ENCODE peak calls at places on chromosomes 1 and 21, in seven cellular contexts. O is keratinocyte, F is neuronal stem cell, M is K562, I is fibroblast of lung, E is HCT116, Q is SK-N-SH. W is an unnamed sample. For H3K4me1, the result is how much of the 10 kb centered on the place peaks cover.

GRCh38 chr1:20588634-20589225 is at the start of gene CDA:
- DNase-seq in O (peak), F (no peak), M (peak), I (no peak), E (peak), Q (no peak), W (no peak)

GRCh38 chr1:206814716-206815341 is 42.5 kb upstream of the IL10 start:
- DNase-seq in O (no peak), F (no peak), M (no peak), I (peak), E (no peak), Q (peak), W (no peak)

GRCh38 chr21:34935452-34935851 is 113.7 kb downstream of the RUNX1 start:
- DNase-seq in O (no peak), F (no peak), M (no peak), I (no peak), E (no peak), Q (no peak), W (no peak)

GRCh38 chr1:174206148-174206826 is 47.0 kb downstream of the RABGAP1L start:
- DNase-seq in O (no peak), F (no peak), M (no peak), I (no peak), E (no peak), Q (no peak), W (no peak)

GRCh38 chr1:99365545-99365944 is 101.3 kb downstream of the PLPPR4 start:
- DNase-seq in O (no peak), F (no peak), M (no peak), I (no peak), E (no peak), Q (peak), W (no peak)

GRCh38 chr1:48309564-48310082 is 87.1 kb downstream of the SLC5A9 start:
- DNase-seq in O (no peak), F (no peak), M (no peak), I (no peak), E (no peak), Q (no peak), W (no peak)

GRCh38 chr1:7857000-7857399 is 4.1 kb upstream of the UTS2 start:
- DNase-seq in O (no peak), F (no peak), M (no peak), I (no peak), E (no peak), Q (no peak), W (no peak)

GRCh38 chr1:5740865-5741860 is 251.1 kb downstream of the NPHP4 start:
- DNase-seq in O (no peak), F (no peak), M (no peak), I (no peak), E (no peak), Q (no peak), W (no peak)

GRCh38 chr1:40257313-40257687 is 736 bp upstream of the ZMPSTE24 start:
- DNase-seq in O (no peak), F (no peak), M (no peak), I (no peak), E (peak), Q (no peak), W (no peak)

GRCh38 chr1:59418361-59418760 is 121.5 kb downstream of the FGGY start:
- DNase-seq in O (no peak), F (no peak), M (no peak), I (no peak), E (no peak), Q (no peak), W (no peak)

GRCh38 chr1:182935716-182936115 is 17.2 kb downstream of the SHCBP1L start:
- DNase-seq in O (no peak), F (no peak), M (no peak), I (no peak), E (no peak), Q (no peak), W (no peak)

GRCh38 chr1:23910144-23910543 is 3.0 kb downstream of the CNR2 start:
- DNase-seq in O (no peak), F (no peak), M (no peak), I (no peak), E (no peak), Q (no peak), W (peak)

GRCh38 chr1:35120458-35121133 is 41.4 kb downstream of the ZMYM1 start:
- DNase-seq in O (no peak), F (no peak), M (no peak), I (peak), E (no peak), Q (peak), W (no peak)

GRCh38 chr1:200184196-200184595 is 156.7 kb downstream of the NR5A2 start:
- DNase-seq in O (peak), F (no peak), M (no peak), I (peak), E (peak), Q (no peak), W (no peak)

GRCh38 chr1:109186704-109187071 is 27.0 kb upstream of the SARS1 start:
- DNase-seq in O (no peak), F (no peak), M (no peak), I (peak), E (no peak), Q (no peak), W (no peak)

GRCh38 chr1:235642021-235642942 is 7.3 kb downstream of the GNG4 start:
- DNase-seq in O (no peak), F (no peak), M (peak), I (peak), E (peak), Q (peak), W (no peak)

GRCh38 chr1:71240656-71241055 is 159.8 kb upstream of the ZRANB2 start:
- DNase-seq in O (no peak), F (no peak), M (no peak), I (no peak), E (no peak), Q (no peak), W (no peak)

GRCh38 chr1:57908471-57908870 is 484.6 kb upstream of the DAB1 start:
- DNase-seq in O (no peak), F (peak), M (no peak), I (no peak), E (no peak), Q (peak), W (no peak)

GRCh38 chr21:39000496-39000895 is 182.8 kb downstream of the PSMG1 start:
- DNase-seq in O (no peak), F (no peak), M (no peak), I (no peak), E (no peak), Q (no peak), W (no peak)

GRCh38 chr1:92399076-92399475 is 87.6 kb downstream of the GFI1 start:
- DNase-seq in O (no peak), F (no peak), M (no peak), I (no peak), E (no peak), Q (no peak), W (peak)

GRCh38 chr1:88216441-88216840 is 467.6 kb upstream of the PKN2 start:
- DNase-seq in O (no peak), F (no peak), M (no peak), I (no peak), E (no peak), Q (no peak), W (no peak)

DNA sequence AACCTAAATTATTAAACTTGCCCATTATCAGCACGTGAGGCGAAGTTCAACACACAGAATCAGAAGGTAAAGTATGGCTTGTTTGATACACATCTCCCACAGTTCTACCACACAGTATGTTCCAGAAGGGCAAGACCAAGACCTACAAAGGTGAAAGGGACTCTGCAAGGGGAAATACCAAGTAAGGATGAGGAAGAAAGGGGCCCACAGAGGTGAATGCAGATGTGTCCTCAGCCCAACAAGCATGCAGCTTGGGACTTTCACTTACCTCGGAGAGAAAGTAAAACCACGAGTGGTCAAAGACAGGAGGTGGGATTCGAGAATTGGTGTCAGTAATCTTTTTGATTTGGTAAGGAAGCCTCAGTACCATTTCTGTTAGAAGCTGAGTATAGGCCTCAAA is 85.8 kb downstream of the UBR4 start:
- DNase-seq in O (no peak), F (no peak), M (no peak), I (no peak), E (no peak), Q (no peak), W (no peak)
- H3K4me1 ChIP-seq in O (under half), F (under half), M (under half), I (under half), E (under half), Q (under half), W (under half)

GRCh38 chr1:113207019-113207418 is 134.0 kb downstream of the LRIG2 start:
- DNase-seq in O (no peak), F (no peak), M (no peak), I (no peak), E (no peak), Q (no peak), W (no peak)
- H3K9ac ChIP-seq in O (no peak), F (no peak), M (no peak), I (no peak), E (no peak), Q (no peak), W (no peak)

GRCh38 chr1:43365678-43366077 is 2.1 kb downstream of the ELOVL1 start:
- DNase-seq in O (no peak), F (no peak), M (no peak), I (no peak), E (no peak), Q (no peak), W (no peak)

GRCh38 chr1:43366601-43367025 is 1.2 kb downstream of the ELOVL1 start:
- DNase-seq in O (no peak), F (no peak), M (peak), I (no peak), E (no peak), Q (no peak), W (no peak)

GRCh38 chr1:43363283-43363934 is 4.4 kb downstream of the ELOVL1 start:
- DNase-seq in O (no peak), F (no peak), M (no peak), I (no peak), E (no peak), Q (no peak), W (peak)

GRCh38 chr1:43366179-43366578 is 1.6 kb downstream of the ELOVL1 start:
- DNase-seq in O (no peak), F (no peak), M (peak), I (no peak), E (no peak), Q (no peak), W (peak)

GRCh38 chr1:43363935-43364525 is 3.8 kb downstream of the ELOVL1 start:
- DNase-seq in O (no peak), F (no peak), M (no peak), I (no peak), E (no peak), Q (no peak), W (peak)
- H3K27ac ChIP-seq in O (no peak), F (no peak), M (peak), I (no peak), E (peak), Q (no peak), W (no peak)

DNA sequence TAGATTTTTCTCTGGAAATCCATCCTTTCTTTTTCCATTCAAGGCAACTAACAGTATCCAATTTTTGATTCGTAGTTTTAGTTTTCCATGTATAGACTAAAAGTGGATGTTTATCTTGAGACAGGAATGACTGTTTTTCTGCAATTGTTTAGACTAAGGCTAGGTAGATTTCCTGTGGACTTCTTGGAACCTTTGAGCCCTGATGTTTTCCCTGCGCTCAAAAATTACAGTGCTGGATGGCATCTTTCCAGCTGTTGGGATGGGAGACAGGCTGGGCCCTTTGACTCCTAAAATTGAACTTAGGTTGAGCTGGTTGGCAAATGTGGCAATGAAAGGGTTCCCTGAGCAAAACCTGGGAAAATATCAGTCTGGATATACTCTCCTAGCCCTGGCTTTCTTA is 180.4 kb downstream of the DHRS3 start:
- DNase-seq in O (no peak), F (no peak), M (no peak), I (no peak), E (no peak), Q (no peak), W (no peak)
- H3K4me1 ChIP-seq in O (half or more), F (under half), M (half or more), I (under half), E (under half), Q (under half), W (under half)

GRCh38 chr1:53949651-53950050 is 3.5 kb downstream of the LRRC42 start:
- DNase-seq in O (no peak), F (no peak), M (no peak), I (no peak), E (no peak), Q (no peak), W (no peak)

GRCh38 chr1:53947172-53947835 is 1.2 kb downstream of the LRRC42 start:
- DNase-seq in O (no peak), F (no peak), M (no peak), I (no peak), E (no peak), Q (no peak), W (no peak)

GRCh38 chr1:53948291-53948690 is 2.1 kb downstream of the LRRC42 start:
- DNase-seq in O (no peak), F (no peak), M (no peak), I (no peak), E (no peak), Q (no peak), W (no peak)

GRCh38 chr1:53951697-53952096 is 5.5 kb downstream of the LRRC42 start:
- DNase-seq in O (no peak), F (no peak), M (no peak), I (no peak), E (no peak), Q (peak), W (no peak)

DNA sequence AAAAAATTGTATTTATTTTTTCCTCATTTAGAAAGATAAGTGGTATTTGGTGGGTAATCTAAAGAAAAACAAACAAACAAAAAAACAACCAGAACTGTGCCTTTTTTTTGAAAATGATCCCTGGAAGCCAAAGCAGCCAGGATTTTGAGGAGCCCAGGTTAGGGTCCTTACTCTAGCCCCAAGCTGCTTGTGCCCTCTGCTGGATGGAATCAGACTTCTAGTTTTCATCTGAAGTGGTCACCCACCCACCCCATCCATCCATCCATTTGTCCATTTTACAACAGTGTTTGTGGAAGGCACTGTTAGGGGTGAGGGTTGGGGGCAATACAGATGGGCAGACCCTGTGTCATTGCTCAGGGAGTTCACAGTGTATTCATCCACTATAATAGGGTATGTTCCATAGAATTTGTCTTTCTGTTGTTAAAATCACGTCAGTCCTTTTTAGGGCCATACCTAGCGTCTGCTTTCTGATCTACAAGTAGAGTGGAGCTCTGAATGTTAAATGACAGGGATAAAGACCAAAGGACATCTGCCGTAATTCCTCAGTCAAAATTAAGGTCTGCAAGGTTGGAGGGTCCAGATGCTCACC is 3.0 kb downstream of the LRRC42 start:
- DNase-seq in O (no peak), F (peak), M (peak), I (peak), E (no peak), Q (peak), W (peak)
- H3K9ac ChIP-seq in O (no peak), F (no peak), M (no peak), I (no peak), E (no peak), Q (no peak), W (no peak)

GRCh38 chr1:118116909-118117308 is 68.1 kb downstream of the SPAG17 start:
- DNase-seq in O (no peak), F (no peak), M (no peak), I (no peak), E (no peak), Q (no peak), W (no peak)

GRCh38 chr1:118118469-118118868 is 66.6 kb downstream of the SPAG17 start:
- DNase-seq in O (no peak), F (no peak), M (no peak), I (no peak), E (no peak), Q (no peak), W (no peak)

GRCh38 chr1:118116401-118116800 is 68.6 kb downstream of the SPAG17 start:
- DNase-seq in O (no peak), F (no peak), M (no peak), I (peak), E (no peak), Q (no peak), W (no peak)

GRCh38 chr1:118119111-118119510 is 65.9 kb downstream of the SPAG17 start:
- DNase-seq in O (no peak), F (no peak), M (no peak), I (no peak), E (no peak), Q (no peak), W (no peak)

DNA sequence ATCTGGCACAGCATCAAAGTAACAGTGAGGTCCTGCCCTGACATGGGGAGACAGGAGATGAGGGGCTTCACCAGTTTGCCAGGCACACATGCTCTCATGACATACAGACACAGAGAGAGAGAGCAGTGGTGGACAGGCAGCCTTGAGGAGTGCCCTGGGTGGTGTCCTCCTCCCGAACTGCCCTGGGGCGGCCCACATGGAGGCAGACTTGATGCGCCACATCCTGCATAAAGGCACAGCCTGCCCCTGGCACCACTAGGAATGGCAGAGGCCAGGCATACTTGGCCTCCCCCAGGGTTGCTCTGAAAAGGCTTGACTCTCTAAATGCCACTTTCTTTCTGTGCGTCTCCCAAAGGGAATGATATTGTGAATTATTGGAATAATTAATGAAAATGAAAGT is 67.5 kb downstream of the SPAG17 start:
- DNase-seq in O (no peak), F (no peak), M (no peak), I (no peak), E (no peak), Q (no peak), W (no peak)
- H3K27ac ChIP-seq in O (no peak), F (no peak), M (no peak), I (no peak), E (no peak), Q (no peak), W (no peak)

GRCh38 chr1:37480581-37481288 is 6.4 kb downstream of the ZC3H12A start:
- DNase-seq in O (peak), F (no peak), M (no peak), I (no peak), E (no peak), Q (no peak), W (no peak)
- H3K4me1 ChIP-seq in O (half or more), F (under half), M (under half), I (under half), E (under half), Q (under half), W (under half)

GRCh38 chr21:41713495-41714281 is 53.2 kb downstream of the RIPK4 start:
- DNase-seq in O (no peak), F (no peak), M (no peak), I (no peak), E (no peak), Q (no peak), W (no peak)
- H3K9ac ChIP-seq in O (no peak), F (no peak), M (no peak), I (no peak), E (no peak), Q (no peak), W (no peak)

W was measured in Karpas-422.